ENCODE peak calls at places on chromosome 20, in nine cellular contexts. U is CD8-positive, alpha-beta T cell; G is endothelial cell of umbilical vein; O is fibroblast of villous mesenchyme; C is tibial nerve; Q is right atrium auricular region; E is retinal pigment epithelial cell; N is mammary epithelial cell; Z is AG04450. R is an unnamed sample.
A peak's percentile ranks its signal among the peaks of the same experiment; 100 is the strongest.

GRCh38 chr20:38179846-38180245 is 14.8 kb upstream of the TGM2 start:
- DNase-seq in E (no peak), N (no peak), C (no peak), Z (no peak), U (no peak), G (no peak), Q (no peak), O (no peak), R (no peak)

GRCh38 chr20:13333036-13333435 is 112.0 kb downstream of the ISM1 start:
- DNase-seq in O (no peak), G (no peak), N (no peak), C (no peak), U (no peak), Q (no peak), E (no peak), Z (no peak), R (no peak)

GRCh38 chr20:51456511-51457280 is 85.8 kb downstream of the NFATC2 start:
- DNase-seq in U (no peak), O (peak; percentile 97), N (peak; percentile 96), Q (peak; percentile 95), Z (peak; percentile 94), G (peak; percentile 99), E (peak; percentile 93), C (peak; percentile 97), R (peak; percentile 83)

GRCh38 chr20:11716239-11716944 is 201.3 kb upstream of the BTBD3 start:
- DNase-seq in E (peak; percentile 17), C (no peak), O (peak; percentile 75), U (no peak), N (peak; percentile 71), G (peak; percentile 36), Q (no peak), Z (peak; percentile 71), R (peak; percentile 40)

GRCh38 chr20:3461191-3461874 is 9.5 kb upstream of the ATRN start:
- DNase-seq in C (no peak), E (no peak), N (no peak), Q (no peak), Z (no peak), G (no peak), U (no peak), O (peak; percentile 6), R (no peak)

GRCh38 chr20:45087814-45088213 is 13.1 kb downstream of the KCNS1 start:
- DNase-seq in O (no peak), U (no peak), Z (no peak), C (no peak), G (no peak), N (no peak), E (no peak), Q (no peak), R (peak; percentile 57)

GRCh38 chr20:15937179-15937578 is 636.1 kb downstream of the KIF16B start:
- DNase-seq in O (no peak), E (no peak), G (no peak), N (no peak), Q (no peak), C (no peak), Z (no peak), U (no peak), R (no peak)

GRCh38 chr20:38903335-38903734 is 22.9 kb upstream of the FAM83D start:
- DNase-seq in Z (no peak), O (no peak), G (no peak), Q (no peak), C (no peak), U (no peak), E (no peak), N (no peak), R (no peak)

GRCh38 chr20:51492167-51493092 is 50.1 kb downstream of the NFATC2 start:
- DNase-seq in G (peak; percentile 92), U (no peak), E (no peak), N (no peak), C (no peak), O (peak; percentile 37), Z (no peak), Q (peak; percentile 77), R (no peak)

GRCh38 chr20:37615507-37616425 is 78.1 kb upstream of the CTNNBL1 start:
- DNase-seq in Q (no peak), O (peak; percentile 41), N (peak; percentile 16), Z (no peak), E (no peak), G (peak; percentile 33), C (peak; percentile 19), U (peak; percentile 54), R (no peak)

GRCh38 chr20:48405909-48406308 is 421.9 kb downstream of the PREX1 start:
- DNase-seq in Z (no peak), N (no peak), E (no peak), U (no peak), O (no peak), Q (no peak), C (no peak), G (no peak), R (no peak)

GRCh38 chr20:25065044-25065624 is 7.2 kb upstream of the ACSS1 start:
- DNase-seq in O (no peak), N (no peak), G (no peak), Z (no peak), U (no peak), E (no peak), C (no peak), Q (no peak), R (no peak)

GRCh38 chr20:1334761-1335160 is 5.8 kb upstream of the SDCBP2 start:
- DNase-seq in N (peak; percentile 50), G (no peak), Z (no peak), Q (peak; percentile 52), C (no peak), O (peak; percentile 30), U (peak; percentile 21), E (no peak), R (no peak)

GRCh38 chr20:58838174-58838573 is 12.5 kb downstream of the GNAS-AS1 start:
- DNase-seq in O (no peak), G (no peak), C (no peak), N (no peak), Z (no peak), Q (no peak), U (no peak), E (no peak), R (no peak)

GRCh38 chr20:58839991-58840747 is 10.5 kb downstream of the GNAS-AS1 start:
- DNase-seq in C (no peak), Q (no peak), E (no peak), O (no peak), G (no peak), N (no peak), Z (no peak), U (no peak), R (no peak)

GRCh38 chr20:58840816-58841538 is 9.7 kb downstream of the GNAS-AS1 start:
- DNase-seq in Z (no peak), N (peak; percentile 19), G (no peak), Q (no peak), U (no peak), E (no peak), C (no peak), O (no peak), R (no peak)

GRCh38 chr20:58837717-58838116 is 13.0 kb downstream of the GNAS-AS1 start:
- DNase-seq in C (no peak), U (no peak), O (no peak), E (no peak), G (no peak), N (no peak), Z (no peak), Q (no peak), R (no peak)

GRCh38 chr20:58839474-58839874 is 11.2 kb downstream of the GNAS-AS1 start:
- DNase-seq in G (peak; percentile 21), U (peak; percentile 55), Q (no peak), E (no peak), C (no peak), Z (no peak), N (peak; percentile 16), O (peak; percentile 23), R (no peak)
- H3K4me3 ChIP-seq in G (no peak overlapping the region), U (peak overlapping the region; percentile 20), Q (no peak overlapping the region), E (no peak overlapping the region), C (no peak overlapping the region), Z (peak overlapping the region; percentile 13), N (peak overlapping the region; percentile 24), O (no peak overlapping the region), R (no peak overlapping the region)

DNA sequence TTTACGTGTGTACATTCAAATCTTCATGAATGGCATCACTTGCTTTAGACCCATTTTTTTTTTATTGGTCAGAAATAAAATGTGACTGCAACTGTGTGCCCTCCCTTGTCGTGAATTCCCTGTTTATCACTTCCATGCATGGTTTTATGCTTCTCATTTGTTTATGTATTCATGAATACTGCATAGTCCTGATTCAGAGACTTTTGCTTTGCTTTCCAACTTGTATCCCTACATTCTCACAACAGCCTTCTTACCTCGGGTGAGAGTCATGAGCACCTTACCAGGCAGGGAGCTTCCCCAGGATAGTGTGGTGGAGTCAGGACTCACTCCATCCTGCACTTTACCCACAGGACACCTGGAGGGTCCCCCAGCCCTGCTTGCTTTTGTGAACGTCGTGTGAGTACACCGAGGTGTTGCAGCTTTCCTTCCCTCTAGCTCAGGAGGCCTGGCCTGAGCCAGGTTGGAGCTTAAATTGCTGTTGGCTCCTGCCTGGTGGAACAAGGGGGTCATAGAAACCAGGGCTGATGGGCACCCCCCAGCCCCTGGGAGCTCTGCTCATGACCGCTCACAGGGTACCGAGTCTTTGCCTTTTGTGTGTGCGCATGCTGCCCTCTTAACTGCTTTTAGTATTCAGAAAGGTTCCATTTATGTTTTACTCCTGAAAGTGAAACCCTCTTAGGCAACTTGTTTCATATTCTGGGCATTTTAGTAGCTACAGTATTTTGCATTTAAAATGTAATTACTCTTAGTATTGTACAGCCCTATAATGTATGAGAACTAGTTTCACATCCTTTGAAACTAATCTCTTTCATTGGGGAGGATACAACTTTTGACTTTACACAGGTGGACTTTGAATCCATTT is 66.0 kb downstream of the CDS2 start:
- DNase-seq in N (no peak), C (no peak), Q (no peak), U (no peak), G (no peak), E (no peak), O (no peak), Z (no peak), R (no peak)
- H3K4me3 ChIP-seq in N (no peak overlapping the region), C (no peak overlapping the region), Q (no peak overlapping the region), U (no peak overlapping the region), G (no peak overlapping the region), E (no peak overlapping the region), O (no peak overlapping the region), Z (no peak overlapping the region), R (no peak overlapping the region)

DNA sequence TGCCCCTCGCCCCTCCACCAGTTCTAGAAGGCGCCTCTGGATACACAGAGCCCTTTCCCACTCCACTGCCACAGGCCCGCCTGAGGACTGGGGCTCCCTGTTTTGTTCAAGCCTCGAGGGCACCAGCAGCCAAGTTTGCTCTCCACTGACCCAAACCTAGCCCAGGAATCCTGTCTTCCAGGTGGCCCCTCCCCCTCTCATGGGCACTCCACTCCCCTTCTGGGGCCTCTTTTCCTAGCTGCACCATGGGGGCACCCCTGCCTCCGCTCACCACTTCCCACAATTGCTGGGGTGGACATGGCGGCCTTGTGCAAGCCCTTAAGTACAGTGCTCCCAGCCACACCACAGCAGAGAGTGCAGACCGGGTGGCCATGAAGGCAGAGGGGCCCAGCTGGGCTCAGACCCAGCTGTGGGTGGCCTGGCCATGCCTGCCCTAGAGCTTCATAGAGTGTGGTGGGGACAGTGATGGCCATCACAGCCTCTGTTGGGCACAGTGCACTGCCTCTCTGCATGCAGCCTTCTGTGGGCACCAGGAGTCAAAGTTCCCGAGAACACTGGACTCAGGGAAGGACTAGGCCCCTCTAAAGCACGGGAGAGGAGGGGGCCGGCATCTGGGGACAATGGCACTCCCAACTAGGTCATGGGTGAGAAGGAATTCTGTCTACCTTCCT is 1.3 kb downstream of the MYL9 start:
- DNase-seq in Z (no peak), U (no peak), O (no peak), Q (no peak), C (no peak), G (no peak), N (no peak), E (no peak), R (no peak)
- H3K4me3 ChIP-seq in Z (peak overlapping the region; percentile 97), U (no peak overlapping the region), O (peak overlapping the region; percentile 87), Q (peak overlapping the region; percentile 93), C (peak overlapping the region; percentile 63), G (no peak overlapping the region), N (no peak overlapping the region), E (peak overlapping the region; percentile 77), R (peak overlapping the region; percentile 97)

GRCh38 chr20:58224974-58225373 is 3.5 kb downstream of the ANKRD60 start:
- DNase-seq in U (no peak), Q (no peak), E (no peak), G (no peak), N (no peak), Z (no peak), C (no peak), O (no peak), R (no peak)
- H3K4me3 ChIP-seq in U (no peak overlapping the region), Q (no peak overlapping the region), E (no peak overlapping the region), G (no peak overlapping the region), N (no peak overlapping the region), Z (no peak overlapping the region), C (no peak overlapping the region), O (no peak overlapping the region), R (no peak overlapping the region)